ENCODE peak calls at places on chromosomes 11 and 22, in seven cellular contexts. One of them, this sample, is unnamed.

GRCh38 chr22:40029189-40029890 is 34.6 kb downstream of the FAM83F start:
- DNase-seq in T-helper 9 cell: no peak
- DNase-seq in endothelial cell: no peak
- DNase-seq in NCI-H1417: no peak
- DNase-seq in CD4-positive, alpha-beta T cell: no peak
- DNase-seq in stimulated activated CD8-positive, alpha-beta memory T cell treated with anti-CD3 and anti-CD28 coated beads, Interleukin-2, amount 100 ng/mL, for 1 hour: no peak
- DNase-seq in cardiac muscle cell: no peak
- DNase-seq in this sample: no peak

GRCh38 chr11:56876621-56877312 is 111.9 kb upstream of the OR5AK2 start:
- DNase-seq in T-helper 9 cell: no peak
- DNase-seq in endothelial cell: no peak
- DNase-seq in NCI-H1417: no peak
- DNase-seq in CD4-positive, alpha-beta T cell: no peak
- DNase-seq in stimulated activated CD8-positive, alpha-beta memory T cell treated with anti-CD3 and anti-CD28 coated beads, Interleukin-2, amount 100 ng/mL, for 1 hour: no peak
- DNase-seq in cardiac muscle cell: no peak
- DNase-seq in this sample: no peak

GRCh38 chr22:19292262-19293230 is 1.0 kb upstream of the CLTCL1 start:
- DNase-seq in T-helper 9 cell: no peak
- DNase-seq in endothelial cell: no peak
- DNase-seq in NCI-H1417: peak; percentile 11
- DNase-seq in CD4-positive, alpha-beta T cell: no peak
- DNase-seq in stimulated activated CD8-positive, alpha-beta memory T cell treated with anti-CD3 and anti-CD28 coated beads, Interleukin-2, amount 100 ng/mL, for 1 hour: no peak
- DNase-seq in cardiac muscle cell: no peak
- DNase-seq in this sample: no peak

GRCh38 chr11:46278387-46279173 is 1.1 kb downstream of the CREB3L1 start:
- DNase-seq in T-helper 9 cell: peak; percentile 15
- DNase-seq in endothelial cell: peak; percentile 74
- DNase-seq in NCI-H1417: no peak
- DNase-seq in CD4-positive, alpha-beta T cell: peak; percentile 19
- DNase-seq in stimulated activated CD8-positive, alpha-beta memory T cell treated with anti-CD3 and anti-CD28 coated beads, Interleukin-2, amount 100 ng/mL, for 1 hour: no peak
- DNase-seq in cardiac muscle cell: peak; percentile 81
- DNase-seq in this sample: peak; percentile 76

GRCh38 chr11:86765146-86765663 is 35.1 kb upstream of the PRSS23 start:
- DNase-seq in T-helper 9 cell: no peak
- DNase-seq in endothelial cell: no peak
- DNase-seq in NCI-H1417: no peak
- DNase-seq in CD4-positive, alpha-beta T cell: no peak
- DNase-seq in stimulated activated CD8-positive, alpha-beta memory T cell treated with anti-CD3 and anti-CD28 coated beads, Interleukin-2, amount 100 ng/mL, for 1 hour: no peak
- DNase-seq in cardiac muscle cell: no peak
- DNase-seq in this sample: no peak

GRCh38 chr11:96303980-96304379 is 39.0 kb downstream of the MAML2 start:
- DNase-seq in T-helper 9 cell: no peak
- DNase-seq in endothelial cell: no peak
- DNase-seq in NCI-H1417: no peak
- DNase-seq in CD4-positive, alpha-beta T cell: no peak
- DNase-seq in stimulated activated CD8-positive, alpha-beta memory T cell treated with anti-CD3 and anti-CD28 coated beads, Interleukin-2, amount 100 ng/mL, for 1 hour: no peak
- DNase-seq in cardiac muscle cell: no peak
- DNase-seq in this sample: no peak

GRCh38 chr22:20937794-20938148 is 20.6 kb downstream of the CRKL start:
- DNase-seq in T-helper 9 cell: no peak
- DNase-seq in endothelial cell: no peak
- DNase-seq in NCI-H1417: no peak
- DNase-seq in CD4-positive, alpha-beta T cell: no peak
- DNase-seq in stimulated activated CD8-positive, alpha-beta memory T cell treated with anti-CD3 and anti-CD28 coated beads, Interleukin-2, amount 100 ng/mL, for 1 hour: no peak
- DNase-seq in cardiac muscle cell: no peak
- DNase-seq in this sample: no peak

GRCh38 chr11:62771144-62772021 is at the start of gene TAF6L:
- DNase-seq in T-helper 9 cell: peak; percentile 86
- DNase-seq in endothelial cell: peak; percentile 92
- DNase-seq in NCI-H1417: peak; percentile 99
- DNase-seq in CD4-positive, alpha-beta T cell: peak; percentile 85
- DNase-seq in stimulated activated CD8-positive, alpha-beta memory T cell treated with anti-CD3 and anti-CD28 coated beads, Interleukin-2, amount 100 ng/mL, for 1 hour: peak; percentile 74
- DNase-seq in cardiac muscle cell: peak; percentile 99
- DNase-seq in this sample: peak; percentile 96

GRCh38 chr11:124518900-124519541 is 24.4 kb downstream of the OR8B12 start:
- DNase-seq in T-helper 9 cell: no peak
- DNase-seq in endothelial cell: no peak
- DNase-seq in NCI-H1417: no peak
- DNase-seq in CD4-positive, alpha-beta T cell: no peak
- DNase-seq in stimulated activated CD8-positive, alpha-beta memory T cell treated with anti-CD3 and anti-CD28 coated beads, Interleukin-2, amount 100 ng/mL, for 1 hour: no peak
- DNase-seq in cardiac muscle cell: no peak
- DNase-seq in this sample: no peak

GRCh38 chr11:69229521-69229920 is 64.4 kb upstream of the MYEOV start:
- DNase-seq in T-helper 9 cell: no peak
- DNase-seq in endothelial cell: no peak
- DNase-seq in NCI-H1417: no peak
- DNase-seq in CD4-positive, alpha-beta T cell: no peak
- DNase-seq in stimulated activated CD8-positive, alpha-beta memory T cell treated with anti-CD3 and anti-CD28 coated beads, Interleukin-2, amount 100 ng/mL, for 1 hour: no peak
- DNase-seq in cardiac muscle cell: no peak
- DNase-seq in this sample: no peak

GRCh38 chr11:117626576-117626975 is 170.4 kb downstream of the DSCAML1 start:
- DNase-seq in T-helper 9 cell: no peak
- DNase-seq in endothelial cell: no peak
- DNase-seq in NCI-H1417: no peak
- DNase-seq in CD4-positive, alpha-beta T cell: no peak
- DNase-seq in stimulated activated CD8-positive, alpha-beta memory T cell treated with anti-CD3 and anti-CD28 coated beads, Interleukin-2, amount 100 ng/mL, for 1 hour: no peak
- DNase-seq in cardiac muscle cell: no peak
- DNase-seq in this sample: peak; percentile 5

GRCh38 chr11:128195057-128195751 is 392.2 kb downstream of the ETS1 start:
- DNase-seq in T-helper 9 cell: peak; percentile 31
- DNase-seq in endothelial cell: no peak
- DNase-seq in NCI-H1417: no peak
- DNase-seq in CD4-positive, alpha-beta T cell: peak; percentile 9
- DNase-seq in stimulated activated CD8-positive, alpha-beta memory T cell treated with anti-CD3 and anti-CD28 coated beads, Interleukin-2, amount 100 ng/mL, for 1 hour: no peak
- DNase-seq in cardiac muscle cell: no peak
- DNase-seq in this sample: no peak

GRCh38 chr11:12318791-12319733 is 58.3 kb upstream of the PARVA start:
- DNase-seq in T-helper 9 cell: no peak
- DNase-seq in endothelial cell: no peak
- DNase-seq in NCI-H1417: peak; percentile 96
- DNase-seq in CD4-positive, alpha-beta T cell: no peak
- DNase-seq in stimulated activated CD8-positive, alpha-beta memory T cell treated with anti-CD3 and anti-CD28 coated beads, Interleukin-2, amount 100 ng/mL, for 1 hour: no peak
- DNase-seq in cardiac muscle cell: no peak
- DNase-seq in this sample: no peak

GRCh38 chr22:43829904-43830851 is 18.1 kb upstream of the EFCAB6 start:
- DNase-seq in T-helper 9 cell: no peak
- DNase-seq in endothelial cell: no peak
- DNase-seq in NCI-H1417: no peak
- DNase-seq in CD4-positive, alpha-beta T cell: no peak
- DNase-seq in stimulated activated CD8-positive, alpha-beta memory T cell treated with anti-CD3 and anti-CD28 coated beads, Interleukin-2, amount 100 ng/mL, for 1 hour: no peak
- DNase-seq in cardiac muscle cell: no peak
- DNase-seq in this sample: peak; percentile 73

GRCh38 chr11:131370901-131371790 is 731 bp downstream of the NTM start:
- DNase-seq in T-helper 9 cell: no peak
- DNase-seq in endothelial cell: no peak
- DNase-seq in NCI-H1417: no peak
- DNase-seq in CD4-positive, alpha-beta T cell: no peak
- DNase-seq in stimulated activated CD8-positive, alpha-beta memory T cell treated with anti-CD3 and anti-CD28 coated beads, Interleukin-2, amount 100 ng/mL, for 1 hour: no peak
- DNase-seq in cardiac muscle cell: no peak
- DNase-seq in this sample: no peak

GRCh38 chr11:117826360-117826635 is 1.8 kb upstream of the FXYD2 start:
- DNase-seq in T-helper 9 cell: no peak
- DNase-seq in endothelial cell: no peak
- DNase-seq in NCI-H1417: no peak
- DNase-seq in CD4-positive, alpha-beta T cell: no peak
- DNase-seq in stimulated activated CD8-positive, alpha-beta memory T cell treated with anti-CD3 and anti-CD28 coated beads, Interleukin-2, amount 100 ng/mL, for 1 hour: no peak
- DNase-seq in cardiac muscle cell: no peak
- DNase-seq in this sample: no peak

GRCh38 chr22:20312396-20313191 is 7.3 kb downstream of the DGCR6L start:
- DNase-seq in T-helper 9 cell: no peak
- DNase-seq in endothelial cell: peak; percentile 0
- DNase-seq in NCI-H1417: no peak
- DNase-seq in CD4-positive, alpha-beta T cell: no peak
- DNase-seq in stimulated activated CD8-positive, alpha-beta memory T cell treated with anti-CD3 and anti-CD28 coated beads, Interleukin-2, amount 100 ng/mL, for 1 hour: no peak
- DNase-seq in cardiac muscle cell: no peak
- DNase-seq in this sample: no peak

GRCh38 chr22:19885841-19886592 is 31.3 kb upstream of the GNB1L start:
- DNase-seq in T-helper 9 cell: no peak
- DNase-seq in endothelial cell: no peak
- DNase-seq in NCI-H1417: no peak
- DNase-seq in CD4-positive, alpha-beta T cell: no peak
- DNase-seq in stimulated activated CD8-positive, alpha-beta memory T cell treated with anti-CD3 and anti-CD28 coated beads, Interleukin-2, amount 100 ng/mL, for 1 hour: no peak
- DNase-seq in cardiac muscle cell: no peak
- DNase-seq in this sample: peak; percentile 13

GRCh38 chr11:58941838-58942237 is 2.5 kb downstream of the GLYATL1 start:
- DNase-seq in T-helper 9 cell: no peak
- DNase-seq in endothelial cell: no peak
- DNase-seq in NCI-H1417: no peak
- DNase-seq in CD4-positive, alpha-beta T cell: no peak
- DNase-seq in stimulated activated CD8-positive, alpha-beta memory T cell treated with anti-CD3 and anti-CD28 coated beads, Interleukin-2, amount 100 ng/mL, for 1 hour: no peak
- DNase-seq in cardiac muscle cell: no peak
- DNase-seq in this sample: no peak

GRCh38 chr11:117901601-117902000 is 25.1 kb upstream of the FXYD6 start:
- DNase-seq in T-helper 9 cell: no peak
- DNase-seq in endothelial cell: no peak
- DNase-seq in NCI-H1417: no peak
- DNase-seq in CD4-positive, alpha-beta T cell: no peak
- DNase-seq in stimulated activated CD8-positive, alpha-beta memory T cell treated with anti-CD3 and anti-CD28 coated beads, Interleukin-2, amount 100 ng/mL, for 1 hour: no peak
- DNase-seq in cardiac muscle cell: no peak
- DNase-seq in this sample: no peak

GRCh38 chr11:128628686-128629085 is 41.3 kb upstream of the ETS1 start:
- DNase-seq in T-helper 9 cell: no peak
- DNase-seq in endothelial cell: no peak
- DNase-seq in NCI-H1417: no peak
- DNase-seq in CD4-positive, alpha-beta T cell: no peak
- DNase-seq in stimulated activated CD8-positive, alpha-beta memory T cell treated with anti-CD3 and anti-CD28 coated beads, Interleukin-2, amount 100 ng/mL, for 1 hour: no peak
- DNase-seq in cardiac muscle cell: no peak
- DNase-seq in this sample: no peak

GRCh38 chr22:25067851-25068421 is 115.4 kb downstream of the KIAA1671 start:
- DNase-seq in T-helper 9 cell: peak; percentile 75
- DNase-seq in endothelial cell: no peak
- DNase-seq in NCI-H1417: no peak
- DNase-seq in CD4-positive, alpha-beta T cell: peak; percentile 87
- DNase-seq in stimulated activated CD8-positive, alpha-beta memory T cell treated with anti-CD3 and anti-CD28 coated beads, Interleukin-2, amount 100 ng/mL, for 1 hour: peak; percentile 62
- DNase-seq in cardiac muscle cell: no peak
- DNase-seq in this sample: peak; percentile 49

GRCh38 chr11:77071671-77072605 is 5.2 kb downstream of the CAPN5 start:
- DNase-seq in T-helper 9 cell: no peak
- DNase-seq in endothelial cell: no peak
- DNase-seq in NCI-H1417: no peak
- DNase-seq in CD4-positive, alpha-beta T cell: no peak
- DNase-seq in stimulated activated CD8-positive, alpha-beta memory T cell treated with anti-CD3 and anti-CD28 coated beads, Interleukin-2, amount 100 ng/mL, for 1 hour: no peak
- DNase-seq in cardiac muscle cell: no peak
- DNase-seq in this sample: peak; percentile 12

This sample was measured in glutamatergic neuron.